ENCODE peak calls at places on chromosomes 13 and 19, in eight cellular contexts. One of them, this sample, is unnamed.

GRCh38 chr13:75761373-75761772 is 125.2 kb downstream of the LMO7 start:
- DNase-seq in T-helper 1 cell: no peak
- DNase-seq in tibial artery: no peak
- DNase-seq in effector memory CD4-positive, alpha-beta T cell: no peak
- DNase-seq in aorta: no peak
- DNase-seq in tibial nerve: no peak
- DNase-seq in progenitor cell of endocrine pancreas: no peak
- DNase-seq in AG04449: no peak
- DNase-seq in this sample: no peak

GRCh38 chr19:46944918-46945628 is 74.6 kb upstream of the NPAS1 start:
- DNase-seq in T-helper 1 cell: no peak
- DNase-seq in tibial artery: peak
- DNase-seq in effector memory CD4-positive, alpha-beta T cell: no peak
- DNase-seq in aorta: peak
- DNase-seq in tibial nerve: peak
- DNase-seq in progenitor cell of endocrine pancreas: no peak
- DNase-seq in AG04449: no peak
- DNase-seq in this sample: no peak

GRCh38 chr13:23899555-23899954 is 2.3 kb upstream of the C1QTNF9B start:
- DNase-seq in T-helper 1 cell: no peak
- DNase-seq in tibial artery: peak
- DNase-seq in effector memory CD4-positive, alpha-beta T cell: no peak
- DNase-seq in aorta: no peak
- DNase-seq in tibial nerve: no peak
- DNase-seq in progenitor cell of endocrine pancreas: no peak
- DNase-seq in AG04449: no peak
- DNase-seq in this sample: no peak

GRCh38 chr19:55536951-55537740 is at the start of gene SBK2:
- DNase-seq in T-helper 1 cell: no peak
- DNase-seq in tibial artery: no peak
- DNase-seq in effector memory CD4-positive, alpha-beta T cell: no peak
- DNase-seq in aorta: no peak
- DNase-seq in tibial nerve: no peak
- DNase-seq in progenitor cell of endocrine pancreas: peak
- DNase-seq in AG04449: no peak
- DNase-seq in this sample: no peak

GRCh38 chr19:48284891-48285290 is 15.0 kb downstream of the ZNF114 start:
- DNase-seq in T-helper 1 cell: no peak
- DNase-seq in tibial artery: no peak
- DNase-seq in effector memory CD4-positive, alpha-beta T cell: no peak
- DNase-seq in aorta: no peak
- DNase-seq in tibial nerve: no peak
- DNase-seq in progenitor cell of endocrine pancreas: no peak
- DNase-seq in AG04449: no peak
- DNase-seq in this sample: no peak

GRCh38 chr19:6730153-6730804 is 7.1 kb downstream of the GPR108 start:
- DNase-seq in T-helper 1 cell: no peak
- DNase-seq in tibial artery: no peak
- DNase-seq in effector memory CD4-positive, alpha-beta T cell: no peak
- DNase-seq in aorta: peak
- DNase-seq in tibial nerve: peak
- DNase-seq in progenitor cell of endocrine pancreas: no peak
- DNase-seq in AG04449: no peak
- DNase-seq in this sample: no peak

GRCh38 chr19:5484398-5485285 is 29.4 kb downstream of the ZNRF4 start:
- DNase-seq in T-helper 1 cell: no peak
- DNase-seq in tibial artery: no peak
- DNase-seq in effector memory CD4-positive, alpha-beta T cell: no peak
- DNase-seq in aorta: no peak
- DNase-seq in tibial nerve: no peak
- DNase-seq in progenitor cell of endocrine pancreas: peak
- DNase-seq in AG04449: no peak
- DNase-seq in this sample: peak

GRCh38 chr13:46495647-46496046 is 57.3 kb upstream of the LRCH1 start:
- DNase-seq in T-helper 1 cell: no peak
- DNase-seq in tibial artery: no peak
- DNase-seq in effector memory CD4-positive, alpha-beta T cell: no peak
- DNase-seq in aorta: no peak
- DNase-seq in tibial nerve: no peak
- DNase-seq in progenitor cell of endocrine pancreas: no peak
- DNase-seq in AG04449: no peak
- DNase-seq in this sample: no peak

GRCh38 chr19:2365201-2365970 is 5.3 kb downstream of the TMPRSS9 start:
- DNase-seq in T-helper 1 cell: no peak
- DNase-seq in tibial artery: no peak
- DNase-seq in effector memory CD4-positive, alpha-beta T cell: no peak
- DNase-seq in aorta: no peak
- DNase-seq in tibial nerve: no peak
- DNase-seq in progenitor cell of endocrine pancreas: no peak
- DNase-seq in AG04449: no peak
- DNase-seq in this sample: no peak

GRCh38 chr13:22933571-22934181 is 247.1 kb upstream of the SGCG start:
- DNase-seq in T-helper 1 cell: no peak
- DNase-seq in tibial artery: no peak
- DNase-seq in effector memory CD4-positive, alpha-beta T cell: no peak
- DNase-seq in aorta: no peak
- DNase-seq in tibial nerve: no peak
- DNase-seq in progenitor cell of endocrine pancreas: no peak
- DNase-seq in AG04449: no peak
- DNase-seq in this sample: no peak

GRCh38 chr19:45153339-45154063 is 7.3 kb downstream of the NKPD1 start:
- DNase-seq in T-helper 1 cell: peak
- DNase-seq in tibial artery: no peak
- DNase-seq in effector memory CD4-positive, alpha-beta T cell: peak
- DNase-seq in aorta: peak
- DNase-seq in tibial nerve: no peak
- DNase-seq in progenitor cell of endocrine pancreas: peak
- DNase-seq in AG04449: no peak
- DNase-seq in this sample: no peak

GRCh38 chr13:112885782-112886268 is 83.2 kb upstream of the MCF2L start:
- DNase-seq in T-helper 1 cell: no peak
- DNase-seq in tibial artery: peak
- DNase-seq in effector memory CD4-positive, alpha-beta T cell: no peak
- DNase-seq in aorta: peak
- DNase-seq in tibial nerve: peak
- DNase-seq in progenitor cell of endocrine pancreas: peak
- DNase-seq in AG04449: no peak
- DNase-seq in this sample: no peak

GRCh38 chr13:97367016-97367415 is 67.0 kb upstream of the RAP2A start:
- DNase-seq in T-helper 1 cell: no peak
- DNase-seq in tibial artery: no peak
- DNase-seq in effector memory CD4-positive, alpha-beta T cell: no peak
- DNase-seq in aorta: no peak
- DNase-seq in tibial nerve: no peak
- DNase-seq in progenitor cell of endocrine pancreas: no peak
- DNase-seq in AG04449: no peak
- DNase-seq in this sample: no peak

GRCh38 chr13:51770681-51771417 is 33.1 kb downstream of the DHRS12 start:
- DNase-seq in T-helper 1 cell: no peak
- DNase-seq in tibial artery: no peak
- DNase-seq in effector memory CD4-positive, alpha-beta T cell: no peak
- DNase-seq in aorta: no peak
- DNase-seq in tibial nerve: no peak
- DNase-seq in progenitor cell of endocrine pancreas: no peak
- DNase-seq in AG04449: no peak
- DNase-seq in this sample: no peak

GRCh38 chr13:29472317-29472961 is 123.0 kb downstream of the SLC7A1 start:
- DNase-seq in T-helper 1 cell: no peak
- DNase-seq in tibial artery: peak
- DNase-seq in effector memory CD4-positive, alpha-beta T cell: no peak
- DNase-seq in aorta: no peak
- DNase-seq in tibial nerve: no peak
- DNase-seq in progenitor cell of endocrine pancreas: peak
- DNase-seq in AG04449: no peak
- DNase-seq in this sample: no peak

GRCh38 chr13:75173457-75174356 is 308.3 kb downstream of the TBC1D4 start:
- DNase-seq in T-helper 1 cell: no peak
- DNase-seq in tibial artery: no peak
- DNase-seq in effector memory CD4-positive, alpha-beta T cell: no peak
- DNase-seq in aorta: no peak
- DNase-seq in tibial nerve: no peak
- DNase-seq in progenitor cell of endocrine pancreas: no peak
- DNase-seq in AG04449: no peak
- DNase-seq in this sample: no peak

GRCh38 chr19:16153582-16154336 is 10.3 kb downstream of the HSH2D start:
- DNase-seq in T-helper 1 cell: no peak
- DNase-seq in tibial artery: no peak
- DNase-seq in effector memory CD4-positive, alpha-beta T cell: no peak
- DNase-seq in aorta: no peak
- DNase-seq in tibial nerve: no peak
- DNase-seq in progenitor cell of endocrine pancreas: no peak
- DNase-seq in AG04449: no peak
- DNase-seq in this sample: no peak

GRCh38 chr19:46862504-46862835 is 1.7 kb downstream of the ARHGAP35 start:
- DNase-seq in T-helper 1 cell: no peak
- DNase-seq in tibial artery: no peak
- DNase-seq in effector memory CD4-positive, alpha-beta T cell: no peak
- DNase-seq in aorta: no peak
- DNase-seq in tibial nerve: no peak
- DNase-seq in progenitor cell of endocrine pancreas: no peak
- DNase-seq in AG04449: no peak
- DNase-seq in this sample: no peak

GRCh38 chr13:50699874-50700663 is 143.4 kb downstream of the DLEU7 start:
- DNase-seq in T-helper 1 cell: no peak
- DNase-seq in tibial artery: no peak
- DNase-seq in effector memory CD4-positive, alpha-beta T cell: no peak
- DNase-seq in aorta: no peak
- DNase-seq in tibial nerve: no peak
- DNase-seq in progenitor cell of endocrine pancreas: no peak
- DNase-seq in AG04449: no peak
- DNase-seq in this sample: no peak

GRCh38 chr19:56245062-56245740 is 27.3 kb upstream of the EDDM13 start:
- DNase-seq in T-helper 1 cell: no peak
- DNase-seq in tibial artery: no peak
- DNase-seq in effector memory CD4-positive, alpha-beta T cell: no peak
- DNase-seq in aorta: no peak
- DNase-seq in tibial nerve: no peak
- DNase-seq in progenitor cell of endocrine pancreas: no peak
- DNase-seq in AG04449: no peak
- DNase-seq in this sample: no peak